ENCODE peak calls at places on chromosomes 5 and 9, in nine cellular contexts. One of them, this sample, is unnamed.

GRCh38 chr9:115058684-115059315 is 59.2 kb downstream of the TNC start:
- DNase-seq in skeletal muscle cell: peak; percentile 45
- DNase-seq in heart right ventricle: no peak
- DNase-seq in iris pigment epithelial cell: peak; percentile 63
- DNase-seq in GM23338: no peak
- DNase-seq in ureter: no peak
- DNase-seq in NCI-H446 treated with DMSO at 0.1 percent for 48 hours: no peak
- DNase-seq in OCI-LY7: no peak
- DNase-seq in GM20000: no peak
- DNase-seq in this sample: no peak

GRCh38 chr9:70079364-70080103 is 35.9 kb downstream of the MAMDC2 start:
- DNase-seq in heart right ventricle: no peak
- DNase-seq in NCI-H446 treated with DMSO at 0.1 percent for 48 hours: no peak
- DNase-seq in ureter: no peak
- DNase-seq in OCI-LY7: no peak
- DNase-seq in skeletal muscle cell: no peak
- DNase-seq in iris pigment epithelial cell: peak; percentile 76
- DNase-seq in GM20000: no peak
- DNase-seq in GM23338: no peak
- DNase-seq in this sample: no peak

GRCh38 chr9:116208417-116209232 is 55.0 kb downstream of the PAPPA start:
- DNase-seq in GM23338: no peak
- DNase-seq in heart right ventricle: no peak
- DNase-seq in OCI-LY7: no peak
- DNase-seq in skeletal muscle cell: peak; percentile 67
- DNase-seq in iris pigment epithelial cell: peak; percentile 66
- DNase-seq in ureter: no peak
- DNase-seq in NCI-H446 treated with DMSO at 0.1 percent for 48 hours: no peak
- DNase-seq in GM20000: no peak
- DNase-seq in this sample: no peak

GRCh38 chr9:76798527-76798926 is 34.3 kb downstream of the PCA3 start:
- DNase-seq in GM23338: no peak
- DNase-seq in ureter: no peak
- DNase-seq in heart right ventricle: no peak
- DNase-seq in iris pigment epithelial cell: no peak
- DNase-seq in skeletal muscle cell: no peak
- DNase-seq in OCI-LY7: no peak
- DNase-seq in GM20000: peak; percentile 20
- DNase-seq in NCI-H446 treated with DMSO at 0.1 percent for 48 hours: no peak
- DNase-seq in this sample: no peak

GRCh38 chr5:29023541-29023940 is 1985.2 kb upstream of the CDH9 start:
- DNase-seq in ureter: no peak
- DNase-seq in heart right ventricle: no peak
- DNase-seq in GM20000: no peak
- DNase-seq in NCI-H446 treated with DMSO at 0.1 percent for 48 hours: no peak
- DNase-seq in OCI-LY7: no peak
- DNase-seq in skeletal muscle cell: no peak
- DNase-seq in GM23338: no peak
- DNase-seq in iris pigment epithelial cell: no peak
- DNase-seq in this sample: no peak

GRCh38 chr5:10250804-10251276 is 760 bp downstream of the CCT5 start:
- DNase-seq in NCI-H446 treated with DMSO at 0.1 percent for 48 hours: no peak
- DNase-seq in ureter: no peak
- DNase-seq in skeletal muscle cell: no peak
- DNase-seq in GM23338: no peak
- DNase-seq in OCI-LY7: peak; percentile 49
- DNase-seq in heart right ventricle: no peak
- DNase-seq in iris pigment epithelial cell: peak; percentile 55
- DNase-seq in GM20000: peak; percentile 35
- DNase-seq in this sample: peak; percentile 31

GRCh38 chr5:140488914-140489313 is 58.5 kb upstream of the EIF4EBP3 start:
- DNase-seq in skeletal muscle cell: no peak
- DNase-seq in GM23338: no peak
- DNase-seq in NCI-H446 treated with DMSO at 0.1 percent for 48 hours: no peak
- DNase-seq in ureter: no peak
- DNase-seq in OCI-LY7: no peak
- DNase-seq in GM20000: no peak
- DNase-seq in iris pigment epithelial cell: peak; percentile 2
- DNase-seq in heart right ventricle: no peak
- DNase-seq in this sample: no peak

GRCh38 chr5:158485604-158486081 is 614.1 kb downstream of the EBF1 start:
- DNase-seq in ureter: no peak
- DNase-seq in skeletal muscle cell: no peak
- DNase-seq in NCI-H446 treated with DMSO at 0.1 percent for 48 hours: no peak
- DNase-seq in GM23338: no peak
- DNase-seq in iris pigment epithelial cell: no peak
- DNase-seq in heart right ventricle: peak; percentile 58
- DNase-seq in GM20000: no peak
- DNase-seq in OCI-LY7: no peak
- DNase-seq in this sample: no peak

GRCh38 chr5:169742773-169743296 is 105.8 kb downstream of the DOCK2 start:
- DNase-seq in skeletal muscle cell: peak; percentile 88
- DNase-seq in NCI-H446 treated with DMSO at 0.1 percent for 48 hours: no peak
- DNase-seq in iris pigment epithelial cell: peak; percentile 80
- DNase-seq in heart right ventricle: peak; percentile 11
- DNase-seq in OCI-LY7: no peak
- DNase-seq in GM20000: no peak
- DNase-seq in GM23338: no peak
- DNase-seq in ureter: no peak
- DNase-seq in this sample: no peak

GRCh38 chr9:87643778-87644570 is 81.9 kb upstream of the CTSL start:
- DNase-seq in GM20000: no peak
- DNase-seq in GM23338: peak; percentile 20
- DNase-seq in NCI-H446 treated with DMSO at 0.1 percent for 48 hours: no peak
- DNase-seq in ureter: no peak
- DNase-seq in skeletal muscle cell: no peak
- DNase-seq in iris pigment epithelial cell: no peak
- DNase-seq in OCI-LY7: no peak
- DNase-seq in heart right ventricle: no peak
- DNase-seq in this sample: peak; percentile 44

GRCh38 chr5:139065296-139065695 is 132.9 kb downstream of the SIL1 start:
- DNase-seq in ureter: no peak
- DNase-seq in skeletal muscle cell: no peak
- DNase-seq in GM23338: no peak
- DNase-seq in NCI-H446 treated with DMSO at 0.1 percent for 48 hours: no peak
- DNase-seq in GM20000: no peak
- DNase-seq in iris pigment epithelial cell: peak; percentile 46
- DNase-seq in heart right ventricle: no peak
- DNase-seq in OCI-LY7: no peak
- DNase-seq in this sample: no peak

GRCh38 chr5:150377964-150378694 is 20.6 kb downstream of the TCOF1 start:
- DNase-seq in iris pigment epithelial cell: peak; percentile 97
- DNase-seq in ureter: no peak
- DNase-seq in skeletal muscle cell: peak; percentile 83
- DNase-seq in NCI-H446 treated with DMSO at 0.1 percent for 48 hours: no peak
- DNase-seq in GM20000: no peak
- DNase-seq in OCI-LY7: no peak
- DNase-seq in heart right ventricle: no peak
- DNase-seq in GM23338: no peak
- DNase-seq in this sample: no peak

GRCh38 chr9:86096382-86096781 is 3.0 kb downstream of the GOLM1 start:
- DNase-seq in iris pigment epithelial cell: peak; percentile 78
- DNase-seq in heart right ventricle: no peak
- DNase-seq in GM23338: no peak
- DNase-seq in NCI-H446 treated with DMSO at 0.1 percent for 48 hours: no peak
- DNase-seq in OCI-LY7: no peak
- DNase-seq in GM20000: no peak
- DNase-seq in ureter: no peak
- DNase-seq in skeletal muscle cell: no peak
- DNase-seq in this sample: no peak

GRCh38 chr5:132464155-132464939 is 26.2 kb downstream of the IRF1 start:
- DNase-seq in NCI-H446 treated with DMSO at 0.1 percent for 48 hours: peak; percentile 63
- DNase-seq in iris pigment epithelial cell: no peak
- DNase-seq in ureter: no peak
- DNase-seq in GM23338: peak; percentile 52
- DNase-seq in heart right ventricle: no peak
- DNase-seq in OCI-LY7: peak; percentile 81
- DNase-seq in GM20000: no peak
- DNase-seq in skeletal muscle cell: no peak
- DNase-seq in this sample: peak; percentile 51

GRCh38 chr9:136373300-136374182 is at the start of gene CARD9:
- DNase-seq in NCI-H446 treated with DMSO at 0.1 percent for 48 hours: peak; percentile 7
- DNase-seq in OCI-LY7: no peak
- DNase-seq in heart right ventricle: no peak
- DNase-seq in iris pigment epithelial cell: peak; percentile 29
- DNase-seq in GM20000: peak; percentile 83
- DNase-seq in ureter: no peak
- DNase-seq in GM23338: no peak
- DNase-seq in skeletal muscle cell: no peak
- DNase-seq in this sample: no peak

GRCh38 chr5:2508514-2508913 is 243.0 kb downstream of the IRX2 start:
- DNase-seq in GM20000: no peak
- DNase-seq in OCI-LY7: no peak
- DNase-seq in GM23338: no peak
- DNase-seq in iris pigment epithelial cell: no peak
- DNase-seq in heart right ventricle: no peak
- DNase-seq in NCI-H446 treated with DMSO at 0.1 percent for 48 hours: no peak
- DNase-seq in skeletal muscle cell: no peak
- DNase-seq in ureter: no peak
- DNase-seq in this sample: no peak

GRCh38 chr9:36779582-36779981 is 206.9 kb downstream of the MELK start:
- DNase-seq in GM20000: no peak
- DNase-seq in OCI-LY7: no peak
- DNase-seq in NCI-H446 treated with DMSO at 0.1 percent for 48 hours: no peak
- DNase-seq in skeletal muscle cell: no peak
- DNase-seq in heart right ventricle: no peak
- DNase-seq in ureter: no peak
- DNase-seq in iris pigment epithelial cell: no peak
- DNase-seq in GM23338: no peak
- DNase-seq in this sample: no peak

GRCh38 chr9:18683312-18683711 is 209.4 kb downstream of the ADAMTSL1 start:
- DNase-seq in GM23338: no peak
- DNase-seq in ureter: no peak
- DNase-seq in OCI-LY7: no peak
- DNase-seq in skeletal muscle cell: no peak
- DNase-seq in heart right ventricle: no peak
- DNase-seq in GM20000: no peak
- DNase-seq in NCI-H446 treated with DMSO at 0.1 percent for 48 hours: no peak
- DNase-seq in iris pigment epithelial cell: no peak
- DNase-seq in this sample: no peak

GRCh38 chr9:134058716-134059115 is 9.1 kb downstream of the BRD3 start:
- DNase-seq in skeletal muscle cell: no peak
- DNase-seq in GM23338: no peak
- DNase-seq in ureter: no peak
- DNase-seq in iris pigment epithelial cell: no peak
- DNase-seq in heart right ventricle: no peak
- DNase-seq in OCI-LY7: no peak
- DNase-seq in NCI-H446 treated with DMSO at 0.1 percent for 48 hours: no peak
- DNase-seq in GM20000: no peak
- DNase-seq in this sample: peak; percentile 0

GRCh38 chr9:89531766-89532165 is 33.9 kb upstream of the SEMA4D start:
- DNase-seq in GM20000: no peak
- DNase-seq in GM23338: no peak
- DNase-seq in iris pigment epithelial cell: no peak
- DNase-seq in NCI-H446 treated with DMSO at 0.1 percent for 48 hours: no peak
- DNase-seq in ureter: no peak
- DNase-seq in skeletal muscle cell: no peak
- DNase-seq in heart right ventricle: no peak
- DNase-seq in OCI-LY7: no peak
- DNase-seq in this sample: no peak

GRCh38 chr9:87872079-87872624 is 10.5 kb upstream of the SPATA31E1 start:
- DNase-seq in NCI-H446 treated with DMSO at 0.1 percent for 48 hours: peak; percentile 78
- DNase-seq in ureter: peak; percentile 44
- DNase-seq in iris pigment epithelial cell: peak; percentile 19
- DNase-seq in GM20000: no peak
- DNase-seq in OCI-LY7: no peak
- DNase-seq in GM23338: no peak
- DNase-seq in skeletal muscle cell: no peak
- DNase-seq in heart right ventricle: no peak
- DNase-seq in this sample: no peak

GRCh38 chr9:79266986-79267385 is 304.8 kb upstream of the TLE4 start:
- DNase-seq in iris pigment epithelial cell: no peak
- DNase-seq in skeletal muscle cell: no peak
- DNase-seq in OCI-LY7: no peak
- DNase-seq in GM20000: no peak
- DNase-seq in heart right ventricle: no peak
- DNase-seq in ureter: no peak
- DNase-seq in NCI-H446 treated with DMSO at 0.1 percent for 48 hours: no peak
- DNase-seq in GM23338: no peak
- DNase-seq in this sample: no peak

GRCh38 chr9:81264516-81264915 is 424.8 kb downstream of the TLE1 start:
- DNase-seq in ureter: no peak
- DNase-seq in NCI-H446 treated with DMSO at 0.1 percent for 48 hours: peak; percentile 33
- DNase-seq in skeletal muscle cell: peak; percentile 11
- DNase-seq in OCI-LY7: no peak
- DNase-seq in GM20000: no peak
- DNase-seq in heart right ventricle: peak; percentile 36
- DNase-seq in iris pigment epithelial cell: peak; percentile 87
- DNase-seq in GM23338: no peak
- DNase-seq in this sample: no peak

GRCh38 chr5:40486437-40487270 is 193.1 kb upstream of the PTGER4 start:
- DNase-seq in GM20000: peak; percentile 13
- DNase-seq in iris pigment epithelial cell: peak; percentile 45
- DNase-seq in OCI-LY7: peak; percentile 50
- DNase-seq in ureter: no peak
- DNase-seq in NCI-H446 treated with DMSO at 0.1 percent for 48 hours: no peak
- DNase-seq in skeletal muscle cell: no peak
- DNase-seq in heart right ventricle: no peak
- DNase-seq in GM23338: no peak
- DNase-seq in this sample: no peak

GRCh38 chr5:124230456-124230855 is 516.0 kb downstream of the ZNF608 start:
- DNase-seq in NCI-H446 treated with DMSO at 0.1 percent for 48 hours: no peak
- DNase-seq in ureter: no peak
- DNase-seq in heart right ventricle: no peak
- DNase-seq in skeletal muscle cell: no peak
- DNase-seq in GM23338: no peak
- DNase-seq in OCI-LY7: no peak
- DNase-seq in GM20000: no peak
- DNase-seq in iris pigment epithelial cell: no peak
- DNase-seq in this sample: no peak

This sample was measured in neural progenitor cell.